ENCODE peak calls at places on chromosomes 16 and 17, in five cellular contexts. O is testis, C is fibroblast of lung, N is cardiac fibroblast, Z is left ventricle myocardium inferior. K is an unnamed sample.

GRCh38 chr16:59090501-59090900 is 356.4 kb upstream of the GOT2 start:
- DNase-seq in C (peak; percentile 6), Z (no peak), O (no peak), N (no peak), K (no peak)

GRCh38 chr17:41421116-41421515 is 3.3 kb downstream of the KRT37 start:
- DNase-seq in N (peak; percentile 8), O (peak; percentile 40), C (peak; percentile 80), Z (no peak), K (no peak)

GRCh38 chr16:27969574-27969973 is 93.9 kb downstream of the GSG1L start:
- DNase-seq in N (peak; percentile 31), Z (no peak), O (no peak), C (no peak), K (no peak)

GRCh38 chr16:15777533-15778203 is 79.2 kb downstream of the MYH11 start:
- DNase-seq in Z (no peak), N (peak; percentile 73), C (peak; percentile 56), O (peak; percentile 58), K (no peak)

GRCh38 chr16:51532551-51532950 is 381.5 kb upstream of the SALL1 start:
- DNase-seq in Z (no peak), O (no peak), C (no peak), N (no peak), K (no peak)

GRCh38 chr17:65407017-65407416 is 154.4 kb downstream of the AXIN2 start:
- DNase-seq in O (no peak), N (peak; percentile 35), C (no peak), Z (no peak), K (no peak)

GRCh38 chr16:81582655-81583441 is 138.2 kb downstream of the CMIP start:
- DNase-seq in Z (no peak), O (peak; percentile 49), C (no peak), N (peak; percentile 28), K (no peak)

GRCh38 chr17:61467416-61468262 is 15.4 kb downstream of the TBX4 start:
- DNase-seq in C (peak; percentile 53), O (peak; percentile 44), N (peak; percentile 60), Z (peak; percentile 44), K (no peak)

GRCh38 chr17:72175263-72175662 is 54.4 kb downstream of the SOX9 start:
- DNase-seq in C (no peak), N (no peak), Z (no peak), O (no peak), K (no peak)

GRCh38 chr17:45294506-45294905 is 22.3 kb downstream of the MAP3K14 start:
- DNase-seq in C (peak; percentile 95), Z (peak; percentile 20), O (peak; percentile 72), N (peak; percentile 89), K (no peak)

GRCh38 chr17:80263253-80264047 is 2.8 kb downstream of the RNF213 start:
- DNase-seq in O (peak; percentile 90), N (peak; percentile 89), Z (peak; percentile 75), C (no peak), K (peak; percentile 42)

GRCh38 chr17:28381141-28381825 is 9.8 kb downstream of the SARM1 start:
- DNase-seq in C (no peak), O (no peak), Z (no peak), N (no peak), K (no peak)

GRCh38 chr17:12415031-12415430 is 250.7 kb upstream of the MYOCD start:
- DNase-seq in C (peak; percentile 80), N (peak; percentile 14), O (no peak), Z (no peak), K (peak; percentile 44)

GRCh38 chr17:29005936-29006438 is at the start of gene SEZ6:
- DNase-seq in O (peak; percentile 85), C (peak; percentile 60), N (peak; percentile 70), Z (peak; percentile 72), K (no peak)

GRCh38 chr16:50580180-50580771 is 32.1 kb downstream of the NKD1 start:
- DNase-seq in O (no peak), N (no peak), Z (no peak), C (peak; percentile 23), K (no peak)

GRCh38 chr16:86768999-86769398 is 190.7 kb downstream of the FOXL1 start:
- DNase-seq in N (no peak), O (no peak), Z (no peak), C (peak; percentile 76), K (no peak)

GRCh38 chr16:29315916-29316517 is 90.5 kb downstream of the NPIPB11 start:
- DNase-seq in N (no peak), C (no peak), Z (no peak), O (no peak), K (no peak)
- TF ChIP-seq CTCF in N (no peak), C (no peak), Z (peak; percentile 40), O (no peak), K (no peak)

DNA sequence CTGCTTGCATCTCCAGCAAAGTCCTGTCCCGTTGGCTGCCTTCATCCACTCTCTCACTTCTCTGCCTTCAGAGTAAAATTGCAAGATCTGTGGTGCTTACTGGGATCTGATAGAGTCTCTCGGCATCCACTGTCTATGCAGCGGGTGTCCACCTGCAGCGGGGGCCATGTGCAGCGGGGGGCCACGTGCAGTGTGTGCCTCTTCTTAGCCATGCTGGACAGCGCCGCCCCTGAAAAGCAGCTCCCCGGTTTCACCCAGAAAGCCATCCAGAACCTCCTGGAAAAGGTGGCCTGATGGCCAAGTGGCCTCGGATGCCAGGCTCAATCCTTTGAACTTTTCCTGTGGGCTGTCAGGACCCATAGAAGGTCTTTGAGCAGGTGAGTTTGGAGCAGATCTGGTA is 9.5 kb downstream of the STX4 start:
- DNase-seq in O (no peak), Z (no peak), N (no peak), C (no peak), K (no peak)
- H3K4me3 ChIP-seq in O (no peak overlapping the region), Z (no peak overlapping the region), N (no peak overlapping the region), C (no peak overlapping the region), K (no peak overlapping the region)

GRCh38 chr17:76617838-76618237 is 25.7 kb downstream of the ST6GALNAC1 start:
- DNase-seq in C (no peak), O (no peak), Z (no peak), N (no peak), K (no peak)

GRCh38 chr17:76612465-76612864 is 26.8 kb upstream of the ST6GALNAC2 start:
- DNase-seq in N (no peak), O (no peak), Z (no peak), C (no peak), K (no peak)

GRCh38 chr17:76614912-76615617 is 28.5 kb downstream of the ST6GALNAC1 start:
- DNase-seq in N (no peak), O (no peak), Z (no peak), C (no peak), K (no peak)

GRCh38 chr17:76611747-76612143 is 26.1 kb upstream of the ST6GALNAC2 start:
- DNase-seq in N (no peak), O (no peak), Z (no peak), C (no peak), K (no peak)

DNA sequence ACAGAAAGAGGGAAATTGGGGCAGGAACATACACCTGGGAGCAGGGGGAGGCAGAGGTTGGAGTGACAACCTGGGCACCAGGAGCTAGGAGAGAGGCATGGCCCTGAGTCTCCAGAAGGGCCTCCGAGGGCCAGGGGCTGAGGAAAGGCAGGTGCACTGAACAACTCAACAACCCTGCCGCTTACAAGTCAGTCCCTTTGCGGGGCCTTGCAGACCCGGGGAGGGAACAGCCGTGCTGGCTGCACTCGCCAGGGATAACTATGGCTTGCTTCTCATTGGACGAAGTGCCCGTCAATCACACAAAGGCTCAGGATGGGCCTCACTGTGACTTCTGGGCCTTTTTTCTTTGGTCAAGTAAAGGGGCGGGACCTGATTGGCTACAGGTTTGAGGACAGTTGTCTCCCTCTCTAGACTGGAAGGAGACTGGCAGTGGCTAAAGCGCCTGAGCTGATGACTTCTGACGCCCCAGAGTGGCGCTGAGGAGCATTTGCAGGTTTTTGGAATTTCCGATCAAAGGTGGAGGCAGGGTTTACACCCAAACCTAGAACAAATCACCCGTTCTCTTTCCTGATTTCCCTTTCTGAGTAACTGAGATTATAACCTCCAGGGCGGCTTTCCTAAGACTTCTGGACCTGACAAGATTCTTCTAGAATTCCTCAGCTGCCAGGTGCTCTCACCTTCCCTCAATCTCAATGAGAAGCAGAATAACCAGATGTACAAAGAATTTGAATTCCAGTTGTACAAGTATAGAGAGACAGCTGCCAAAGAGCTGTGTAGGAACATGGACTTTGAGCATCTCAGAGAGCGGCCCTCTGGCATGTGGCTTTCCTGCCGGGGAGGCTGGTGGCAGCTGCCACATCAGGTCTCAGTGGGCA is 27.6 kb upstream of the ST6GALNAC2 start:
- DNase-seq in Z (no peak), O (no peak), N (no peak), C (no peak), K (no peak)
- TF ChIP-seq CTCF in Z (no peak), O (no peak), N (no peak), C (no peak), K (no peak)

GRCh38 chr17:32998111-32998892 is 6.7 kb downstream of the SPACA3 start:
- DNase-seq in Z (peak; percentile 69), C (peak; percentile 49), O (peak; percentile 93), N (peak; percentile 72), K (no peak)
- H3K4me3 ChIP-seq in Z (no peak overlapping the region), C (peak overlapping the region; percentile 20), O (no peak overlapping the region), N (no peak overlapping the region), K (peak overlapping the region; percentile 37)